ENCODE peak calls at places on chromosome 9, in ten cellular contexts. V, G, Q, W, I, N, J, H, X and U are unnamed samples.

GRCh38 chr9:69513291-69513690 is 158.9 kb downstream of the APBA1 start:
- DNase-seq in V (no peak), G (no peak), Q (no peak), W (no peak), I (no peak), N (no peak), J (no peak), H (no peak), X (no peak), U (no peak)

GRCh38 chr9:3578786-3579185 is 53.0 kb upstream of the RFX3 start:
- DNase-seq in V (no peak), G (no peak), Q (peak), W (peak), I (no peak), N (peak), J (no peak), H (no peak), X (no peak), U (no peak)

GRCh38 chr9:122005597-122005996 is 87.5 kb downstream of the TTLL11 start:
- DNase-seq in V (no peak), G (no peak), Q (peak), W (peak), I (no peak), N (peak), J (no peak), H (no peak), X (no peak), U (no peak)

GRCh38 chr9:34644766-34645314 is 1.6 kb upstream of the GALT start:
- DNase-seq in V (no peak), G (no peak), Q (no peak), W (no peak), I (no peak), N (no peak), J (no peak), H (no peak), X (no peak), U (no peak)

GRCh38 chr9:12629091-12629490 is 64.1 kb upstream of the TYRP1 start:
- DNase-seq in V (no peak), G (no peak), Q (no peak), W (peak), I (no peak), N (no peak), J (no peak), H (no peak), X (no peak), U (no peak)

GRCh38 chr9:76634356-76635054 is 129.7 kb upstream of the PCA3 start:
- DNase-seq in V (no peak), G (no peak), Q (peak), W (peak), I (no peak), N (peak), J (no peak), H (no peak), X (no peak), U (no peak)

GRCh38 chr9:136078498-136079011 is 16.5 kb downstream of the NACC2 start:
- DNase-seq in V (no peak), G (no peak), Q (no peak), W (no peak), I (no peak), N (no peak), J (no peak), H (no peak), X (no peak), U (peak)

GRCh38 chr9:105021917-105022316 is 94.0 kb upstream of the ABCA1 start:
- DNase-seq in V (no peak), G (no peak), Q (no peak), W (no peak), I (no peak), N (no peak), J (no peak), H (no peak), X (no peak), U (no peak)

GRCh38 chr9:95181226-95181818 is 136.2 kb downstream of the FANCC start:
- DNase-seq in V (no peak), G (peak), Q (peak), W (peak), I (no peak), N (peak), J (no peak), H (no peak), X (no peak), U (no peak)

GRCh38 chr9:101628173-101628572 is 33.4 kb upstream of the PPP3R2 start:
- DNase-seq in V (no peak), G (no peak), Q (peak), W (peak), I (no peak), N (peak), J (no peak), H (no peak), X (no peak), U (no peak)

GRCh38 chr9:93949073-93949693 is 6.0 kb downstream of the BARX1 start:
- DNase-seq in V (no peak), G (no peak), Q (no peak), W (no peak), I (peak), N (no peak), J (no peak), H (no peak), X (no peak), U (no peak)

GRCh38 chr9:12884736-12885395 is 110.0 kb downstream of the LURAP1L start:
- DNase-seq in V (no peak), G (no peak), Q (peak), W (peak), I (no peak), N (peak), J (no peak), H (no peak), X (no peak), U (no peak)

GRCh38 chr9:12426198-12426864 is 266.9 kb upstream of the TYRP1 start:
- DNase-seq in V (no peak), G (no peak), Q (peak), W (peak), I (no peak), N (no peak), J (no peak), H (no peak), X (no peak), U (no peak)

GRCh38 chr9:92189782-92190535 is 74.7 kb upstream of the SPTLC1 start:
- DNase-seq in V (no peak), G (no peak), Q (no peak), W (no peak), I (peak), N (no peak), J (no peak), H (no peak), X (no peak), U (no peak)

GRCh38 chr9:108565651-108566378 is 290.0 kb downstream of the ACTL7B start:
- DNase-seq in V (peak), G (peak), Q (peak), W (peak), I (peak), N (peak), J (no peak), H (no peak), X (no peak), U (no peak)

GRCh38 chr9:113577525-113578261 is 114.2 kb downstream of the RGS3 start:
- DNase-seq in V (no peak), G (no peak), Q (peak), W (peak), I (no peak), N (peak), J (no peak), H (no peak), X (no peak), U (no peak)

GRCh38 chr9:7983361-7983974 is 183.9 kb upstream of the DMAC1 start:
- DNase-seq in V (no peak), G (no peak), Q (no peak), W (no peak), I (no peak), N (no peak), J (no peak), H (no peak), X (no peak), U (no peak)

GRCh38 chr9:115167175-115167574 is 49.2 kb upstream of the TNC start:
- DNase-seq in V (no peak), G (no peak), Q (peak), W (peak), I (no peak), N (peak), J (no peak), H (no peak), X (no peak), U (no peak)

GRCh38 chr9:129607026-129607397 is 13.9 kb downstream of the C9orf50 start:
- DNase-seq in V (no peak), G (no peak), Q (no peak), W (no peak), I (no peak), N (no peak), J (no peak), H (no peak), X (no peak), U (no peak)

GRCh38 chr9:87973791-87974292 is 491 bp downstream of the CDK20 start:
- DNase-seq in V (no peak), G (no peak), Q (peak), W (no peak), I (no peak), N (no peak), J (no peak), H (no peak), X (no peak), U (peak)

GRCh38 chr9:92807757-92808725 is 43.4 kb upstream of the BICD2 start:
- DNase-seq in V (peak), G (peak), Q (no peak), W (no peak), I (peak), N (no peak), J (peak), H (no peak), X (peak), U (peak)

GRCh38 chr9:22374021-22374420 is 72.6 kb upstream of the DMRTA1 start:
- DNase-seq in V (no peak), G (no peak), Q (no peak), W (no peak), I (no peak), N (no peak), J (no peak), H (no peak), X (no peak), U (no peak)

GRCh38 chr9:85508616-85509015 is 233.1 kb downstream of the AGTPBP1 start:
- DNase-seq in V (no peak), G (no peak), Q (no peak), W (no peak), I (no peak), N (no peak), J (no peak), H (no peak), X (no peak), U (no peak)